ENCODE peak calls at places on chromosome 10, in five cellular contexts. One of them, this sample, is unnamed.
A peak's percentile ranks its signal among the peaks of the same experiment; 100 is the strongest.

GRCh38 chr10:80599424-80599847 is 61.7 kb downstream of the SH2D4B start:
- DNase-seq in HepG2: peak; percentile 20
- DNase-seq in GM12878: peak; percentile 57
- DNase-seq in K562: peak; percentile 82
- DNase-seq in SK-N-SH: peak; percentile 58
- DNase-seq in this sample: peak; percentile 69

GRCh38 chr10:115417585-115418265 is 324.6 kb downstream of the ATRNL1 start:
- DNase-seq in HepG2: peak; percentile 60
- DNase-seq in GM12878: peak; percentile 4
- DNase-seq in K562: no peak
- DNase-seq in SK-N-SH: peak; percentile 22
- DNase-seq in this sample: peak; percentile 6

GRCh38 chr10:116990276-116990800 is 14.6 kb downstream of the SHTN1 start:
- DNase-seq in HepG2: no peak
- DNase-seq in GM12878: no peak
- DNase-seq in K562: no peak
- DNase-seq in SK-N-SH: no peak
- DNase-seq in this sample: no peak

GRCh38 chr10:6062101-6062771 is at the start of gene IL2RA:
- DNase-seq in HepG2: no peak
- DNase-seq in GM12878: no peak
- DNase-seq in K562: no peak
- DNase-seq in SK-N-SH: no peak
- DNase-seq in this sample: no peak

GRCh38 chr10:114492351-114493037 is 88.2 kb upstream of the AFAP1L2 start:
- DNase-seq in HepG2: no peak
- DNase-seq in GM12878: no peak
- DNase-seq in K562: no peak
- DNase-seq in SK-N-SH: no peak
- DNase-seq in this sample: no peak

GRCh38 chr10:125961743-125962142 is 65.4 kb downstream of the FANK1 start:
- DNase-seq in HepG2: no peak
- DNase-seq in GM12878: no peak
- DNase-seq in K562: no peak
- DNase-seq in SK-N-SH: no peak
- DNase-seq in this sample: no peak

GRCh38 chr10:127990846-127991542 is 84.1 kb downstream of the PTPRE start:
- DNase-seq in HepG2: no peak
- DNase-seq in GM12878: no peak
- DNase-seq in K562: no peak
- DNase-seq in SK-N-SH: no peak
- DNase-seq in this sample: no peak

GRCh38 chr10:92405006-92405924 is 114.3 kb downstream of the MARCHF5 start:
- DNase-seq in HepG2: no peak
- DNase-seq in GM12878: no peak
- DNase-seq in K562: no peak
- DNase-seq in SK-N-SH: no peak
- DNase-seq in this sample: no peak

GRCh38 chr10:97888641-97889262 is 39.1 kb downstream of the GOLGA7B start:
- DNase-seq in HepG2: no peak
- DNase-seq in GM12878: no peak
- DNase-seq in K562: peak; percentile 43
- DNase-seq in SK-N-SH: peak; percentile 88
- DNase-seq in this sample: no peak

GRCh38 chr10:50152792-50153272 is 85.1 kb downstream of the WASHC2A start:
- DNase-seq in HepG2: no peak
- DNase-seq in GM12878: no peak
- DNase-seq in K562: no peak
- DNase-seq in SK-N-SH: peak; percentile 36
- DNase-seq in this sample: no peak

GRCh38 chr10:100019824-100020160 is 10.0 kb upstream of the DNMBP start:
- DNase-seq in HepG2: peak; percentile 40
- DNase-seq in GM12878: no peak
- DNase-seq in K562: no peak
- DNase-seq in SK-N-SH: no peak
- DNase-seq in this sample: no peak

GRCh38 chr10:5040010-5040635 is 36.5 kb upstream of the AKR1C2 start:
- DNase-seq in HepG2: no peak
- DNase-seq in GM12878: no peak
- DNase-seq in K562: no peak
- DNase-seq in SK-N-SH: no peak
- DNase-seq in this sample: no peak

GRCh38 chr10:7056216-7056615 is 354.6 kb downstream of the SFMBT2 start:
- DNase-seq in HepG2: no peak
- DNase-seq in GM12878: no peak
- DNase-seq in K562: no peak
- DNase-seq in SK-N-SH: no peak
- DNase-seq in this sample: no peak

GRCh38 chr10:133264455-133264854 is 12.2 kb downstream of the ADAM8 start:
- DNase-seq in HepG2: no peak
- DNase-seq in GM12878: no peak
- DNase-seq in K562: no peak
- DNase-seq in SK-N-SH: no peak
- DNase-seq in this sample: peak; percentile 29

GRCh38 chr10:92727550-92727949 is 37.8 kb downstream of the HHEX start:
- DNase-seq in HepG2: peak; percentile 28
- DNase-seq in GM12878: no peak
- DNase-seq in K562: no peak
- DNase-seq in SK-N-SH: peak; percentile 10
- DNase-seq in this sample: no peak

GRCh38 chr10:50396491-50397311 is 145.4 kb upstream of the ASAH2 start:
- DNase-seq in HepG2: no peak
- DNase-seq in GM12878: no peak
- DNase-seq in K562: no peak
- DNase-seq in SK-N-SH: no peak
- DNase-seq in this sample: no peak

GRCh38 chr10:14837003-14837755 is 658 bp downstream of the CDNF start:
- DNase-seq in HepG2: peak; percentile 6
- DNase-seq in GM12878: no peak
- DNase-seq in K562: no peak
- DNase-seq in SK-N-SH: no peak
- DNase-seq in this sample: no peak

GRCh38 chr10:72637398-72637857 is 11.5 kb upstream of the MICU1 start:
- DNase-seq in HepG2: peak; percentile 44
- DNase-seq in GM12878: peak; percentile 38
- DNase-seq in K562: peak; percentile 66
- DNase-seq in SK-N-SH: no peak
- DNase-seq in this sample: peak; percentile 73

GRCh38 chr10:17062493-17063487 is 66.8 kb downstream of the CUBN start:
- DNase-seq in HepG2: peak; percentile 76
- DNase-seq in GM12878: no peak
- DNase-seq in K562: no peak
- DNase-seq in SK-N-SH: no peak
- DNase-seq in this sample: no peak
- TF ChIP-seq GABPA in HepG2: no peak
- TF ChIP-seq GABPA in GM12878: no peak
- TF ChIP-seq GABPA in K562: no peak
- TF ChIP-seq GABPA in SK-N-SH: peak; percentile 9
- TF ChIP-seq GABPA in this sample: no peak

GRCh38 chr10:106082865-106083264 is 1081.6 kb downstream of the SORCS1 start:
- DNase-seq in HepG2: no peak
- DNase-seq in GM12878: no peak
- DNase-seq in K562: no peak
- DNase-seq in SK-N-SH: no peak
- DNase-seq in this sample: no peak

GRCh38 chr10:106076496-106076895 is 1088.0 kb downstream of the SORCS1 start:
- DNase-seq in HepG2: no peak
- DNase-seq in GM12878: no peak
- DNase-seq in K562: no peak
- DNase-seq in SK-N-SH: no peak
- DNase-seq in this sample: no peak

GRCh38 chr10:106083572-106083971 is 1080.9 kb downstream of the SORCS1 start:
- DNase-seq in HepG2: no peak
- DNase-seq in GM12878: no peak
- DNase-seq in K562: no peak
- DNase-seq in SK-N-SH: no peak
- DNase-seq in this sample: no peak

DNA sequence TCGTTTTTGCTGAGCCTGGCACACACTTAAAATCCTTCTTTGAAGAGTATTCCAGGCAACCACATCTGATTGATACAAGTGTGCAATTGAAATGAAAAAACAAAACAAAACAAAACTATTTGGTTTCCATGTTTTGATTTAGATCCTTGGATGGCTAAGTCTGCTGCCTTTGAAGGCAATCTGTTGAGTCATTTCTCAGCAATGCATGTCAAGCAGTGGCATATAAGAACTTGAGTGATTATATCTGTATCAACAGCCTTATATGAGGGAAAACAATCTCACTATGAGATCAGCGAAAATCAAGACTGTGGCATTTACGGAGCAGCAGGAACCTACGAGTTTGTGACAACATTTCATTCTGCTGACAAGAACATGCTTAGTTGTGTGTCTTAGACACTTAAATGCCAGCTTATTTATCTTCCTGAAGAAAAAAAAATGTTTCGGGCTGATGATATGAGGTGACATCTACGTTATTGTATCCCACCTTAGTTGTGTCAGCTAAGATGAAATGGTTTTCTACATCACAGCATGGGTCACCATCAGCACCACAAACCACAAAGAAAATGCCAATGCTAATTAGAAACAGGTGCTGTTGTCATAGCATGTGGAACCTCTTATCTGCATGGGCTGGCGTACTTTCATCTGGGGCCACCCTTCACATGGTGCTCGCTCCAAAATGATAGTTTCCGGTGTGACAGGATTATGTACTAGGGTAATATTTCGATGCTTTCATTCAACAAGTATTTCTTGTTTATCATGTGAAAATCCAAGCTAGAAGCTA is 1085.5 kb downstream of the SORCS1 start:
- DNase-seq in HepG2: no peak
- DNase-seq in GM12878: no peak
- DNase-seq in K562: no peak
- DNase-seq in SK-N-SH: peak; percentile 3
- DNase-seq in this sample: no peak
- TF ChIP-seq REST in HepG2: no peak
- TF ChIP-seq REST in GM12878: no peak
- TF ChIP-seq REST in K562: no peak
- TF ChIP-seq REST in SK-N-SH: no peak
- TF ChIP-seq REST in this sample: no peak

DNA sequence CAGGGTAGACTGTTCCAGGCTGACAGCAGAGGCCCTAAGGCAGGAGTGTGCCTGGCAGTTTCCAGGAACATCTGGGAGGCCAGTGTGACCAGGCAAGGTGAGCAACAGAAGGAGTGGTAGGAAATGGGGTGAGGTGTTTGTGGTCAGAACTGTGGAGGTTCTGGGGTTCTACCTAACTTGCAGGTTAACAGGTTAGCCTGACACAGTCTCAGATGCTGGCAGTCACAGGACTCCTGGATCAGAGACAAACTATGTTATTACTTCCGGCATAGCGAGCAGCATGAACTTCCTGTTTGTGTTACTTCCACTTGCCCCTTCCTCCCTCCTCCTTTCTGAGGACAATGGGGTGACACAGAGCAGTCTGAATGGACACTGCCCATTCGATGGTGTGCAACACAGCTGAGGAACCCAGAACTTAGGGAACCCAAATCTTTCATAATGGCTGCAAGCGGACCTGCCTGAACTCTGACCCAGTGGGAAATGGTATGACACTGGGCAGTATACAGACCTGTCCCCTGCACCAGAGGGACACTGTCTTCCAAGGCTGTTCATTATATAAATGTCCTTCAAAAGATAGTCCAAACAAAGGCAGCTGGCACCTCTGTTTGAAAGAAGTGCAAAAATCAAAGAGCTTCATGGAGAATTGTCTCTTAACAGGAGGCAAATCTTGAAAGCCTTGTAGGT is 3.9 kb upstream of the SAR1A start:
- DNase-seq in HepG2: peak; percentile 79
- DNase-seq in GM12878: no peak
- DNase-seq in K562: no peak
- DNase-seq in SK-N-SH: no peak
- DNase-seq in this sample: peak; percentile 48
- TF ChIP-seq GABPA in HepG2: peak; percentile 69
- TF ChIP-seq GABPA in GM12878: peak; percentile 59
- TF ChIP-seq GABPA in K562: peak; percentile 84
- TF ChIP-seq GABPA in SK-N-SH: no peak
- TF ChIP-seq GABPA in this sample: peak; percentile 68

DNA sequence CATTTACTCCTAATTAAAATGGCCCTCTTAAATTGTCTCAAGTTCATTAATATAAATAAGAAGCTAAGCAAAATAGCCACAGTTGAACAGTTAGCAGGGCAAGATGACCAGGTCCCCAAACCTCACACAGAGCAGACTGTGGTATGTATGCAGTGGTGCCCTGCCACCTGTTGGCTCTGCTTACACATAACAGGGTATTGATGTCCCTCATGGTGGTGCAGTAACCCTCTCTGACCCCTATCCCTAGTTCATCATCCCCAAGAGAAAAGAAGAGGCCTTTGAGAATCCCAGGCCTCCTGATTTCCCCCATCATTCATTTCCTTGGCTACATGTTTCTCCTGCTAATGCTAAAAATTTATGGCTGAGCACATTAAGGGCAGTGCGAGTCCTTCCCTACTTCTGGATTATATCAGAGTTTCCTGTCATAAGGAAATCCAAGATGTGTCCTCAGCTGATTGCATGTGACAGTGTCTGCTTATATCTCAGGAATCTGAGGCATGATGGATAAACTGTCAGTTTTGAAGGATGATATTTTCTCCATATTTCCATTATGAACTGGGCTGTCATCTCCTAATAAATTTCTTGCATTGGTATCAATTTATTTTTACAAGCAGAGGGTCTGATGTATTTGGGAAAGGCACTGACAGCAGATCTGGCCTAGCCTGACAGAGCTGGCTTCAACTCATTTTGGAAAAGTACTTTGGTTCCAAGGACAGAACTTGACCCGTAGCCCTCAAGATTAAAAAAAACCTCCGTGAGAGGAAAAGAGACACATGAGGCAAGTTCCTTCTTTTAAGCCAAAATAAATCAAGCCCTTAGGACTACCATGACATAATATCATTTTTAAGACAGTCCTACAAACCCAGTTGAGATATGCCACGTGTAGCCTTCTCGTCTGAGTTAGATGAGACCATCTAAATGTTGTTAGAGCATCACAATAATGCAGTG is 880.6 kb downstream of the LRMDA start:
- DNase-seq in HepG2: peak; percentile 52
- DNase-seq in GM12878: no peak
- DNase-seq in K562: peak; percentile 29
- DNase-seq in SK-N-SH: peak; percentile 58
- DNase-seq in this sample: peak; percentile 23
- TF ChIP-seq REST in HepG2: no peak
- TF ChIP-seq REST in GM12878: no peak
- TF ChIP-seq REST in K562: no peak
- TF ChIP-seq REST in SK-N-SH: no peak
- TF ChIP-seq REST in this sample: no peak

GRCh38 chr10:27525819-27526218 is 21.7 kb downstream of the RAB18 start:
- DNase-seq in HepG2: no peak
- DNase-seq in GM12878: no peak
- DNase-seq in K562: no peak
- DNase-seq in SK-N-SH: no peak
- DNase-seq in this sample: no peak
- TF ChIP-seq GABPA in HepG2: no peak
- TF ChIP-seq GABPA in GM12878: no peak
- TF ChIP-seq GABPA in K562: no peak
- TF ChIP-seq GABPA in SK-N-SH: no peak
- TF ChIP-seq GABPA in this sample: no peak

GRCh38 chr10:63115732-63116383 is 17.3 kb upstream of the NRBF2 start:
- DNase-seq in HepG2: peak; percentile 67
- DNase-seq in GM12878: no peak
- DNase-seq in K562: no peak
- DNase-seq in SK-N-SH: no peak
- DNase-seq in this sample: no peak
- TF ChIP-seq REST in HepG2: no peak
- TF ChIP-seq REST in GM12878: no peak
- TF ChIP-seq REST in K562: no peak
- TF ChIP-seq REST in SK-N-SH: no peak
- TF ChIP-seq REST in this sample: no peak

GRCh38 chr10:21814866-21815265 is 188.7 kb downstream of the DNAJC1 start:
- DNase-seq in HepG2: no peak
- DNase-seq in GM12878: no peak
- DNase-seq in K562: no peak
- DNase-seq in SK-N-SH: no peak
- DNase-seq in this sample: no peak
- TF ChIP-seq GABPA in HepG2: no peak
- TF ChIP-seq GABPA in GM12878: no peak
- TF ChIP-seq GABPA in K562: no peak
- TF ChIP-seq GABPA in SK-N-SH: no peak
- TF ChIP-seq GABPA in this sample: no peak

This sample was measured in HL-60.